ENCODE peak calls at places on chromosomes 6 and 20, in four cellular contexts. K is IMR-90, I is H1, N is H9. U is an unnamed sample.

GRCh38 chr6:146923434-146923833 is 280.8 kb upstream of the STXBP5 start:
- DNase-seq in I (no peak), N (no peak), K (no peak), U (no peak)

GRCh38 chr20:50886184-50886790 is 45.0 kb downstream of the ADNP start:
- DNase-seq in K (no peak), I (no peak), N (no peak), U (no peak)

GRCh38 chr6:44202972-44203750 is 13.6 kb upstream of the MYMX start:
- DNase-seq in I (no peak), N (no peak), K (no peak), U (peak)

GRCh38 chr6:36547646-36548400 is 544 bp upstream of the STK38 start:
- DNase-seq in I (no peak), K (no peak), N (peak), U (no peak)

GRCh38 chr20:10306440-10307358 is 88.1 kb downstream of the SNAP25 start:
- DNase-seq in K (peak), N (no peak), I (no peak), U (peak)

GRCh38 chr20:43963872-43964791 is 49.5 kb downstream of the TOX2 start:
- DNase-seq in N (no peak), K (peak), I (no peak), U (no peak)

GRCh38 chr20:48387675-48388074 is 440.1 kb downstream of the PREX1 start:
- DNase-seq in I (no peak), N (no peak), K (no peak), U (no peak)

GRCh38 chr6:108942556-108943492 is 94.6 kb downstream of the ARMC2 start:
- DNase-seq in N (no peak), K (no peak), I (no peak), U (peak)

GRCh38 chr20:56391596-56392281 is at the start of gene AURKA:
- DNase-seq in K (no peak), N (no peak), I (no peak), U (no peak)

GRCh38 chr20:44646023-44646640 is 5.4 kb downstream of the ADA start:
- DNase-seq in I (no peak), K (peak), N (peak), U (no peak)

GRCh38 chr20:64069614-64070243 is 6.7 kb downstream of the TCEA2 start:
- DNase-seq in I (no peak), K (no peak), N (peak), U (peak)

GRCh38 chr6:100144991-100145390 is 151.0 kb upstream of the MCHR2 start:
- DNase-seq in K (no peak), I (no peak), N (no peak), U (no peak)

GRCh38 chr20:51488331-51488730 is 54.2 kb downstream of the NFATC2 start:
- DNase-seq in K (no peak), I (no peak), N (no peak), U (no peak)

GRCh38 chr6:84657025-84657424 is 107.4 kb downstream of the TBX18 start:
- DNase-seq in I (no peak), N (no peak), K (no peak), U (no peak)

GRCh38 chr6:149806127-149806526 is 56.6 kb downstream of the PCMT1 start:
- DNase-seq in I (no peak), N (no peak), K (peak), U (no peak)

GRCh38 chr6:622462-622861 is 34.4 kb downstream of the HUS1B start:
- DNase-seq in N (no peak), I (no peak), K (no peak), U (no peak)

GRCh38 chr6:17032595-17033591 is 69.0 kb upstream of the STMND1 start:
- DNase-seq in K (peak), N (no peak), I (no peak), U (no peak)

GRCh38 chr20:24910461-24910860 is 38.6 kb upstream of the CST7 start:
- DNase-seq in I (no peak), K (no peak), N (no peak), U (no peak)

GRCh38 chr6:85130743-85131142 is 319.1 kb upstream of the NT5E start:
- DNase-seq in K (no peak), I (no peak), N (no peak), U (no peak)

GRCh38 chr6:32151131-32151884 is 431 bp downstream of the PRRT1 start:
- DNase-seq in K (no peak), I (no peak), N (no peak), U (no peak)

GRCh38 chr6:75409286-75409685 is 84.3 kb downstream of the FILIP1 start:
- DNase-seq in K (peak), I (no peak), N (no peak), U (no peak)

GRCh38 chr20:22586645-22587310 is 2.4 kb upstream of the FOXA2 start:
- DNase-seq in I (no peak), N (peak), K (no peak), U (peak)

GRCh38 chr6:140175486-140175885 is 801.0 kb upstream of the CITED2 start:
- DNase-seq in N (no peak), I (no peak), K (peak), U (no peak)

GRCh38 chr6:89044988-89045387 is 35.6 kb upstream of the PNRC1 start:
- DNase-seq in N (no peak), K (no peak), I (no peak), U (peak)
- H3K56ac ChIP-seq in N (no peak), K (no peak), I (no peak), U (no peak)

GRCh38 chr6:2576499-2576898 is 174.2 kb downstream of the MYLK4 start:
- DNase-seq in I (no peak), K (no peak), N (no peak), U (no peak)

GRCh38 chr6:2579789-2580570 is 170.7 kb downstream of the MYLK4 start:
- DNase-seq in K (no peak), N (no peak), I (no peak), U (no peak)

GRCh38 chr6:2580996-2581395 is 169.7 kb downstream of the MYLK4 start:
- DNase-seq in N (no peak), I (no peak), K (no peak), U (no peak)

GRCh38 chr6:2579241-2579761 is 171.4 kb downstream of the MYLK4 start:
- DNase-seq in N (no peak), K (peak), I (no peak), U (no peak)

DNA sequence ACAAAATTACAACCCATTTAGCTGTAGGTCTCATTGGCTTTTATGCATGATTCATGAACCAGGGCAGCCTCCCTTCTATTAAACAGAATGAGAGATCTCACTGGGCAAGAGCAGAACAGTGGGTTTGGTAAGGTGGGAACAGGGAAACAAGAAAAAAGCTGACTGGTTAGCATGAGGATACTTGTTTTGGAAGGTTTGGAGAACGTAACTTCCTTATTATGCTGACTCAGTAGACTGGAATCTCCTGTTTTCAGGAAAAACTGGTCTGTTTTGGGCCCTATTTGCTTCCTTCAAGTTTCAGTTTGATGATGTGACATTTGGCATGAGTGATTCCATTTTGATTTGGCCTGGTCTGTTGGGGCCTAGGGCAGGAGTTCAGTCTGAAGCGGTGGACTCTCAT is 172.0 kb downstream of the MYLK4 start:
- DNase-seq in K (peak), N (no peak), I (no peak), U (peak)
- H2BK5ac ChIP-seq in K (no peak), N (no peak), I (no peak), U (no peak)

DNA sequence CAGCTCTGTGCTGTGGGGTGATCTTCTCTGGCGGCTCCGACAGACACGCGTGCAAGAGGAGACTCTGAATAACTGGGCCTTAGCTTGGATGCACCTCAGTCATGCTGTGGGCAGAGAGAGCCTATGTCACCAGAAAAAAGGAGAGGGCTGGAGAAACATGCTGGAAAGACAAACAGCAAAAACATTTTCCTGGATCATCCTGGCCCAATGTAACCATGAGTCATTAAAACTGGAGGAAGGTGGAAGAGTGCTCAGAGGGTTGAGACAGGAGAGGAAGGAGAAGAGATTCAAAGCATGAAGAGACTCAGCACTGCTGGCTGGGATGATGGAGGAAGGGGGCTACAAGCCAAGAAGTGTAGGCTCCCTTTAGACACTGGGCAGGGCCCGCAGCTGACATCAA is 292.0 kb downstream of the CDH26 start:
- DNase-seq in I (no peak), N (no peak), K (peak), U (no peak)
- H3K27ac ChIP-seq in I (no peak), N (no peak), K (no peak), U (no peak)

DNA sequence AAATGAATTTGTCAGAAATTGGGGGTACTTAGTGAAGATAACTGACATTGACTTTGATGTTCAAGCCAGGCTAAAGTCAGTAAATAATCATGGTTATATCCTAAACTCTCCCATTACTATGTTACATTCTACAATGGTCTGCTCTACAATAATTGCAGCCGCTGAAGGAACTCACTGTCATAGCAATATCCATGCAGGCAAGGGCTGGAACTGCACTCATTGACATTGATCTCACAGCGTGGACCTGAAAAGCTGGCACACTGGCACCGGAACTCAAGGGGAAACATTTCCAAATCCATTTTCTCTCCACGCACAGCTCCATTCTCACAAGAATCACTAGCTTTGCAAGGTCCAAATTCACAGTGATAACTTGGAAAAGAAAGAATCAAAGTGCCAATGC is 702.7 kb downstream of the EYS start:
- DNase-seq in I (no peak), N (no peak), K (no peak), U (no peak)
- H3K56ac ChIP-seq in I (no peak), N (no peak), K (no peak), U (no peak)